ENCODE peak calls at places on chromosomes 5 and 9, in four cellular contexts. J is brain microvascular endothelial cell, E is foreskin keratinocyte, C is H9. Y is an unnamed sample.

GRCh38 chr5:148776780-148777179 is 49.6 kb upstream of the ADRB2 start:
- DNase-seq in E (peak; percentile 89), C (no peak), J (peak; percentile 70), Y (peak; percentile 85)

GRCh38 chr9:133782157-133783130 is 44.3 kb upstream of the SARDH start:
- DNase-seq in E (peak; percentile 18), J (peak; percentile 56), C (peak; percentile 81), Y (peak; percentile 40)

GRCh38 chr5:175671013-175671412 is 13.1 kb downstream of the HRH2 start:
- DNase-seq in C (no peak), E (no peak), J (no peak), Y (no peak)

GRCh38 chr5:10723519-10723918 is 37.5 kb downstream of the DAP start:
- DNase-seq in J (no peak), C (no peak), E (no peak), Y (no peak)

GRCh38 chr9:117549444-117549843 is 134.6 kb upstream of the ASTN2 start:
- DNase-seq in C (peak; percentile 62), J (no peak), E (no peak), Y (no peak)

GRCh38 chr5:38640012-38640395 is 83.6 kb upstream of the LIFR start:
- DNase-seq in J (no peak), E (no peak), C (no peak), Y (no peak)

GRCh38 chr5:36624277-36624676 is 17.9 kb downstream of the SLC1A3 start:
- DNase-seq in J (no peak), C (no peak), E (no peak), Y (no peak)

GRCh38 chr5:33369470-33370134 is 71.2 kb upstream of the TARS1 start:
- DNase-seq in E (no peak), C (no peak), J (no peak), Y (peak; percentile 68)

GRCh38 chr5:174145091-174145490 is 99.6 kb downstream of the NSG2 start:
- DNase-seq in J (no peak), E (no peak), C (peak; percentile 15), Y (no peak)

GRCh38 chr5:168603776-168604175 is 24.6 kb upstream of the PANK3 start:
- DNase-seq in C (no peak), E (no peak), J (no peak), Y (no peak)

GRCh38 chr5:14595189-14595588 is 13.6 kb downstream of the OTULINL start:
- DNase-seq in J (no peak), E (no peak), C (no peak), Y (no peak)

GRCh38 chr5:168238422-168238821 is 53.0 kb upstream of the WWC1 start:
- DNase-seq in C (no peak), J (no peak), E (no peak), Y (no peak)

GRCh38 chr9:112620353-112620752 is 97.6 kb downstream of the INIP start:
- DNase-seq in E (no peak), J (no peak), C (no peak), Y (no peak)

GRCh38 chr9:75504721-75505120 is 385.8 kb upstream of the PCSK5 start:
- DNase-seq in J (no peak), C (no peak), E (no peak), Y (no peak)

GRCh38 chr9:91071185-91071990 is 269.8 kb downstream of the SYK start:
- DNase-seq in C (no peak), J (peak; percentile 96), E (peak; percentile 64), Y (peak; percentile 84)

GRCh38 chr5:93791520-93791972 is 50.1 kb upstream of the POU5F2 start:
- DNase-seq in E (no peak), C (no peak), J (peak; percentile 5), Y (no peak)

GRCh38 chr5:84255318-84255717 is 129.4 kb downstream of the EDIL3 start:
- DNase-seq in C (no peak), J (no peak), E (peak; percentile 34), Y (no peak)

GRCh38 chr5:65819905-65820240 is 97.9 kb downstream of the NLN start:
- DNase-seq in E (no peak), C (no peak), J (no peak), Y (no peak)

GRCh38 chr9:105052346-105052745 is 124.4 kb upstream of the ABCA1 start:
- DNase-seq in E (no peak), J (no peak), C (no peak), Y (no peak)

GRCh38 chr5:150473673-150474358 is 24.3 kb upstream of the RPS14 start:
- DNase-seq in C (peak; percentile 90), E (peak; percentile 97), J (peak; percentile 65), Y (peak; percentile 42)

GRCh38 chr9:18989865-18990264 is 43.1 kb downstream of the SAXO1 start:
- DNase-seq in E (no peak), J (no peak), C (no peak), Y (no peak)

GRCh38 chr5:139167052-139167451 is 31.1 kb downstream of the SIL1 start:
- DNase-seq in E (no peak), J (no peak), C (no peak), Y (no peak)

GRCh38 chr5:169742773-169743296 is 105.8 kb downstream of the DOCK2 start:
- DNase-seq in E (peak; percentile 61), C (no peak), J (peak; percentile 75), Y (peak; percentile 87)

GRCh38 chr5:129460951-129461815 is 1.1 kb downstream of the ADAMTS19 start:
- DNase-seq in C (peak; percentile 73), E (peak; percentile 38), J (no peak), Y (no peak)

GRCh38 chr9:122190597-122191381 is 31.1 kb downstream of the MORN5 start:
- DNase-seq in J (no peak), E (no peak), C (no peak), Y (peak; percentile 41)

GRCh38 chr5:34959323-34959722 is 30.0 kb downstream of the DNAJC21 start:
- DNase-seq in C (no peak), E (peak; percentile 65), J (peak; percentile 42), Y (peak; percentile 54)

GRCh38 chr9:133031496-133031911 is 707 bp downstream of the GTF3C5 start:
- DNase-seq in C (no peak), J (no peak), E (peak; percentile 14), Y (no peak)

GRCh38 chr5:146533260-146533857 is 17.4 kb upstream of the GPR151 start:
- DNase-seq in E (peak; percentile 54), C (peak; percentile 83), J (peak; percentile 56), Y (peak; percentile 51)

GRCh38 chr5:41856644-41857491 is 13.4 kb downstream of the OXCT1 start:
- DNase-seq in E (peak; percentile 45), J (peak; percentile 66), C (peak; percentile 46), Y (peak; percentile 61)

GRCh38 chr5:122120957-122121356 is 8.4 kb upstream of the ZNF474 start:
- DNase-seq in C (no peak), E (peak; percentile 33), J (peak; percentile 20), Y (peak; percentile 46)

GRCh38 chr5:38193015-38193581 is 65.3 kb upstream of the EGFLAM start:
- DNase-seq in J (peak; percentile 52), C (peak; percentile 74), E (peak; percentile 34), Y (peak; percentile 46)

DNA sequence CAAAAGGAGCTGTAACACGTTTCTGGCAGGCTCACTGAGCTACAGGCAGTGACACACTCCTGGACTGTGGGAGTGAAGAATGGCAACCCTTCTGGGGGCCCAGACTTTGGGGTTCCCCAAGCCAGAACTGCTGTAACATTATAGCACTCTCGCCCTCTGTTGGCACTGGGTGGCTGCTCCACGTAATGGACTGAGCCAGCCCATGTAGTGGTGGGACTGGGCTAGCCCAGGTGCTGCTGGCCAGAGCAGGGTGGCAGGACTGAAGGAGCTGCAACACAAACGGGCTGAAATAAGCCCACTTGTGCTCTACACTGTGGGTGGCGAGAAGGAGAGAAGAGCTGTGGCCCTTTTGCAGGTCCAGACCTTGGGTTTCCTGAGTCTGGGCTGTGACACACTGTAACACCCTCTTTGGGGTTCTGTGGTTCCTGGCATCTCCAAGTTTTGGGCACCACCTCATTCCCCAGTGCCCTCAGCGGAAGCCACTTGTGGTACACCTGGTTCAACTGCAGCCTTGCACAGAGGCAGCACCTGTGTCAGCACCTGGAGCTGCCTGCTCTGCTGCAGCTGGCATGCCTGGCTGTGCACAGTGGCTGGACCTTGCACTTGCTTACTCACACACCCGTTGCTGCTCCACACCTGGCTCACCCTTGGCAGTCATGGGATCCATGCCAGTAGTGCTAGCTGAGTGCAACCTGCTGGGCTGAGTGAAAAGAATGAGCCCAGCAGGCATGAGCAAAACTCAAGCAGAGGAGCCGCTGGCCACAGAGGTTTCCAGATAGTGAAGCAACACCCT is 95.0 kb upstream of the PRR16 start:
- DNase-seq in J (no peak), E (peak; percentile 88), C (peak; percentile 56), Y (no peak)
- TF ChIP-seq CTCF in J (no peak), E (no peak), C (no peak), Y (no peak)

DNA sequence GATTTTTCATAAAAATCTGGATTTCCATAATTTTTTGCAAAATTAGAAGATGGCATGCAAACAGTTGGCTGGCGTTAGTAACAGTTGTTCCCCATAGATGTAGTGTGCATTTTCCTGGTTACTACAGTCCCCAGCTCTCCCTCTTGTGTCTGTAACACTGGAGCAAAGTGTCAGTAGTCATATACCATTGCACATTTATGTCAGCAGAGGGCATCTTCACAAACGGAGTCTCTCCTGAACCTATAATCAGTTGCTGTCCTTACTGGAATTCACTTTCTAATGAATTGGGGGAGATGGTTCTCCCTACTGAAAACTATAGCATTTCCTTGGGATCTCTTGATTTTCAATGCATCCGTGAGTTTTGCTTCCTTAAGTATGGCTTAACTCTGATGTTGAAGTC is 44.7 kb upstream of the DMAC1 start:
- DNase-seq in E (peak; percentile 9), C (peak; percentile 34), J (no peak), Y (no peak)
- TF ChIP-seq CTCF in E (no peak), C (peak; percentile 71), J (peak; percentile 46), Y (peak; percentile 34)

GRCh38 chr5:143705416-143705815 is 106.5 kb upstream of the HMHB1 start:
- DNase-seq in J (no peak), E (no peak), C (no peak), Y (no peak)

GRCh38 chr5:143700994-143701393 is 111.0 kb upstream of the HMHB1 start:
- DNase-seq in E (no peak), C (no peak), J (no peak), Y (no peak)

GRCh38 chr5:143707797-143708196 is 104.2 kb upstream of the HMHB1 start:
- DNase-seq in J (no peak), E (no peak), C (no peak), Y (no peak)

GRCh38 chr5:143701476-143701875 is 110.5 kb upstream of the HMHB1 start:
- DNase-seq in E (no peak), J (no peak), C (no peak), Y (no peak)

GRCh38 chr5:143703659-143704058 is 108.3 kb upstream of the HMHB1 start:
- DNase-seq in E (no peak), J (no peak), C (no peak), Y (no peak)
- TF ChIP-seq CTCF in E (no peak), J (no peak), C (no peak), Y (no peak)

GRCh38 chr9:135474915-135475314 is 4.7 kb upstream of the PPP1R26 start:
- DNase-seq in J (no peak), C (peak; percentile 76), E (no peak), Y (peak; percentile 37)
- TF ChIP-seq CTCF in J (peak; percentile 71), C (peak; percentile 84), E (peak; percentile 58), Y (peak; percentile 76)

Y was measured in HFFc6.